ENCODE peak calls at places on chromosomes 1 and 21, in nine cellular contexts. B, Q, R, K, Z, Y, D, S and F are unnamed samples.

GRCh38 chr1:89724369-89725015 is 91.6 kb downstream of the LRRC8C start:
- DNase-seq in B (no peak), Q (peak), R (no peak), K (peak), Z (no peak), Y (peak), D (no peak), S (no peak), F (no peak)

GRCh38 chr1:180816132-180816531 is 96.6 kb upstream of the KIAA1614 start:
- DNase-seq in B (no peak), Q (no peak), R (no peak), K (no peak), Z (no peak), Y (no peak), D (no peak), S (no peak), F (no peak)

GRCh38 chr1:219041819-219042218 is 131.9 kb upstream of the LYPLAL1 start:
- DNase-seq in B (no peak), Q (no peak), R (no peak), K (no peak), Z (no peak), Y (no peak), D (no peak), S (no peak), F (no peak)

GRCh38 chr1:41758490-41758889 is 160.2 kb downstream of the HIVEP3 start:
- DNase-seq in B (no peak), Q (no peak), R (no peak), K (no peak), Z (no peak), Y (no peak), D (no peak), S (no peak), F (no peak)

GRCh38 chr1:164755674-164756073 is 196.7 kb downstream of the PBX1 start:
- DNase-seq in B (no peak), Q (no peak), R (no peak), K (no peak), Z (no peak), Y (no peak), D (no peak), S (no peak), F (no peak)

GRCh38 chr1:98975825-98976224 is 28.8 kb downstream of the PLPPR5 start:
- DNase-seq in B (no peak), Q (no peak), R (no peak), K (no peak), Z (no peak), Y (no peak), D (no peak), S (no peak), F (no peak)

GRCh38 chr1:169390303-169390702 is 22.3 kb downstream of the BLZF1 start:
- DNase-seq in B (no peak), Q (no peak), R (no peak), K (no peak), Z (no peak), Y (no peak), D (no peak), S (no peak), F (no peak)

GRCh38 chr1:202579806-202580205 is 130.4 kb downstream of the SYT2 start:
- DNase-seq in B (no peak), Q (no peak), R (no peak), K (peak), Z (peak), Y (no peak), D (peak), S (no peak), F (no peak)

GRCh38 chr1:98672184-98672583 is 10.7 kb downstream of the SNX7 start:
- DNase-seq in B (no peak), Q (no peak), R (no peak), K (no peak), Z (no peak), Y (no peak), D (no peak), S (no peak), F (no peak)

GRCh38 chr1:230392920-230393521 is 33.1 kb downstream of the PGBD5 start:
- DNase-seq in B (no peak), Q (no peak), R (no peak), K (no peak), Z (no peak), Y (no peak), D (no peak), S (no peak), F (no peak)

GRCh38 chr1:66446261-66447001 is 87.5 kb upstream of the SGIP1 start:
- DNase-seq in B (no peak), Q (peak), R (no peak), K (peak), Z (peak), Y (peak), D (peak), S (peak), F (no peak)

GRCh38 chr1:10773376-10773775 is 23.1 kb downstream of the CASZ1 start:
- DNase-seq in B (no peak), Q (no peak), R (no peak), K (no peak), Z (no peak), Y (no peak), D (no peak), S (no peak), F (no peak)

GRCh38 chr1:9605946-9606455 is 17.3 kb downstream of the TMEM201 start:
- DNase-seq in B (no peak), Q (no peak), R (no peak), K (no peak), Z (no peak), Y (no peak), D (no peak), S (no peak), F (no peak)

GRCh38 chr1:45522324-45523104 is 830 bp upstream of the PRDX1 start:
- DNase-seq in B (no peak), Q (no peak), R (no peak), K (no peak), Z (no peak), Y (no peak), D (no peak), S (no peak), F (no peak)

GRCh38 chr1:66455446-66455845 is 78.5 kb upstream of the SGIP1 start:
- DNase-seq in B (no peak), Q (no peak), R (no peak), K (no peak), Z (no peak), Y (no peak), D (no peak), S (no peak), F (no peak)

GRCh38 chr1:169708633-169709032 is 2.8 kb downstream of the SELL start:
- DNase-seq in B (no peak), Q (no peak), R (no peak), K (no peak), Z (no peak), Y (no peak), D (no peak), S (no peak), F (no peak)

GRCh38 chr1:50978852-50979781 is 9.1 kb downstream of the CDKN2C start:
- DNase-seq in B (no peak), Q (no peak), R (no peak), K (no peak), Z (no peak), Y (no peak), D (no peak), S (no peak), F (no peak)

GRCh38 chr21:29423521-29423920 is 124.8 kb downstream of the BACH1 start:
- DNase-seq in B (no peak), Q (no peak), R (no peak), K (no peak), Z (no peak), Y (no peak), D (no peak), S (peak), F (no peak)

GRCh38 chr1:226637147-226637935 is 88.8 kb downstream of the STUM start:
- DNase-seq in B (no peak), Q (no peak), R (no peak), K (no peak), Z (no peak), Y (no peak), D (peak), S (no peak), F (no peak)

GRCh38 chr1:41917835-41918449 is 780 bp downstream of the HIVEP3 start:
- DNase-seq in B (peak), Q (peak), R (peak), K (no peak), Z (no peak), Y (no peak), D (no peak), S (no peak), F (peak)

GRCh38 chr21:37642493-37642892 is 273.8 kb downstream of the KCNJ6 start:
- DNase-seq in B (no peak), Q (peak), R (no peak), K (no peak), Z (no peak), Y (no peak), D (no peak), S (no peak), F (peak)

GRCh38 chr21:33828083-33828482 is 87.5 kb downstream of the ATP5PO start:
- DNase-seq in B (no peak), Q (no peak), R (no peak), K (no peak), Z (no peak), Y (no peak), D (no peak), S (no peak), F (no peak)

GRCh38 chr1:34683616-34684015 is 71.2 kb upstream of the GJB5 start:
- DNase-seq in B (no peak), Q (no peak), R (no peak), K (no peak), Z (no peak), Y (no peak), D (no peak), S (no peak), F (peak)

GRCh38 chr1:43558346-43558841 is 27.7 kb downstream of the PTPRF start:
- DNase-seq in B (no peak), Q (no peak), R (peak), K (no peak), Z (no peak), Y (no peak), D (peak), S (no peak), F (no peak)

GRCh38 chr21:42971897-42972275 is 2.5 kb upstream of the PKNOX1 start:
- DNase-seq in B (no peak), Q (no peak), R (no peak), K (no peak), Z (no peak), Y (no peak), D (no peak), S (no peak), F (no peak)

GRCh38 chr1:203252678-203253077 is 23.2 kb upstream of the CHIT1 start:
- DNase-seq in B (no peak), Q (no peak), R (no peak), K (no peak), Z (no peak), Y (no peak), D (no peak), S (no peak), F (no peak)

GRCh38 chr1:3674100-3675094 is 22.1 kb downstream of the TP73 start:
- DNase-seq in B (no peak), Q (no peak), R (no peak), K (no peak), Z (no peak), Y (no peak), D (no peak), S (no peak), F (no peak)

GRCh38 chr1:178540646-178541045 is 27.7 kb downstream of the TEX35 start:
- DNase-seq in B (no peak), Q (no peak), R (peak), K (peak), Z (peak), Y (no peak), D (no peak), S (no peak), F (no peak)

GRCh38 chr1:193568451-193568985 is 382.1 kb upstream of the B3GALT2 start:
- DNase-seq in B (no peak), Q (no peak), R (no peak), K (no peak), Z (no peak), Y (no peak), D (no peak), S (no peak), F (no peak)

GRCh38 chr1:227322376-227322775 is 4.1 kb upstream of the CDC42BPA start:
- DNase-seq in B (no peak), Q (no peak), R (no peak), K (no peak), Z (no peak), Y (no peak), D (no peak), S (no peak), F (no peak)